ENCODE peak calls at places on chromosomes 6 and 20, in six cellular contexts. One of them, this sample, is unnamed. For H3K4me1, the result is how much of the 10 kb centered on the place peaks cover.

GRCh38 chr6:31403283-31403989 is at the start of gene MICA:
- DNase-seq in tibial nerve: peak
- DNase-seq in uterus: peak
- DNase-seq in colonic mucosa: peak
- DNase-seq in endodermal cell: peak
- DNase-seq in astrocyte: peak
- DNase-seq in this sample: peak

GRCh38 chr6:149362289-149362688 is 37.8 kb upstream of the SUMO4 start:
- DNase-seq in tibial nerve: no peak
- DNase-seq in uterus: no peak
- DNase-seq in colonic mucosa: no peak
- DNase-seq in endodermal cell: no peak
- DNase-seq in astrocyte: no peak
- DNase-seq in this sample: no peak

GRCh38 chr6:148973809-148974208 is 227.0 kb downstream of the UST start:
- DNase-seq in tibial nerve: no peak
- DNase-seq in uterus: no peak
- DNase-seq in colonic mucosa: no peak
- DNase-seq in endodermal cell: peak
- DNase-seq in astrocyte: no peak
- DNase-seq in this sample: no peak

GRCh38 chr6:22239261-22239660 is 57.6 kb downstream of the PRL start:
- DNase-seq in tibial nerve: no peak
- DNase-seq in uterus: no peak
- DNase-seq in colonic mucosa: no peak
- DNase-seq in endodermal cell: no peak
- DNase-seq in astrocyte: no peak
- DNase-seq in this sample: no peak

GRCh38 chr6:88725111-88725711 is 238.2 kb downstream of the RNGTT start:
- DNase-seq in tibial nerve: no peak
- DNase-seq in uterus: no peak
- DNase-seq in colonic mucosa: no peak
- DNase-seq in endodermal cell: peak
- DNase-seq in astrocyte: peak
- DNase-seq in this sample: no peak

GRCh38 chr6:132962936-132963579 is 148.7 kb downstream of the RPS12 start:
- DNase-seq in tibial nerve: peak
- DNase-seq in uterus: peak
- DNase-seq in colonic mucosa: peak
- DNase-seq in endodermal cell: peak
- DNase-seq in astrocyte: peak
- DNase-seq in this sample: no peak

GRCh38 chr20:15528386-15529111 is 1044.7 kb downstream of the KIF16B start:
- DNase-seq in tibial nerve: no peak
- DNase-seq in uterus: no peak
- DNase-seq in colonic mucosa: no peak
- DNase-seq in endodermal cell: no peak
- DNase-seq in astrocyte: peak
- DNase-seq in this sample: no peak

GRCh38 chr6:15296735-15297134 is 50.9 kb downstream of the JARID2 start:
- DNase-seq in tibial nerve: no peak
- DNase-seq in uterus: no peak
- DNase-seq in colonic mucosa: no peak
- DNase-seq in endodermal cell: no peak
- DNase-seq in astrocyte: no peak
- DNase-seq in this sample: no peak

GRCh38 chr6:51494342-51494741 is 593.1 kb downstream of the PKHD1 start:
- DNase-seq in tibial nerve: no peak
- DNase-seq in uterus: no peak
- DNase-seq in colonic mucosa: no peak
- DNase-seq in endodermal cell: peak
- DNase-seq in astrocyte: no peak
- DNase-seq in this sample: no peak

GRCh38 chr6:157269261-157269794 is 54.0 kb downstream of the TMEM242 start:
- DNase-seq in tibial nerve: peak
- DNase-seq in uterus: peak
- DNase-seq in colonic mucosa: peak
- DNase-seq in endodermal cell: peak
- DNase-seq in astrocyte: peak
- DNase-seq in this sample: no peak

GRCh38 chr20:33263784-33264183 is 19.2 kb upstream of the BPIFB1 start:
- DNase-seq in tibial nerve: no peak
- DNase-seq in uterus: no peak
- DNase-seq in colonic mucosa: no peak
- DNase-seq in endodermal cell: peak
- DNase-seq in astrocyte: no peak
- DNase-seq in this sample: no peak

GRCh38 chr6:18185624-18186023 is 30.4 kb downstream of the KDM1B start:
- DNase-seq in tibial nerve: no peak
- DNase-seq in uterus: no peak
- DNase-seq in colonic mucosa: no peak
- DNase-seq in endodermal cell: no peak
- DNase-seq in astrocyte: no peak
- DNase-seq in this sample: no peak

GRCh38 chr20:371755-372542 is 8.6 kb upstream of the TRIB3 start:
- DNase-seq in tibial nerve: peak
- DNase-seq in uterus: peak
- DNase-seq in colonic mucosa: peak
- DNase-seq in endodermal cell: no peak
- DNase-seq in astrocyte: peak
- DNase-seq in this sample: no peak

GRCh38 chr6:148323344-148323743 is 19.3 kb upstream of the SASH1 start:
- DNase-seq in tibial nerve: no peak
- DNase-seq in uterus: no peak
- DNase-seq in colonic mucosa: no peak
- DNase-seq in endodermal cell: no peak
- DNase-seq in astrocyte: no peak
- DNase-seq in this sample: no peak

GRCh38 chr20:32191873-32192272 is 15.7 kb downstream of the PLAGL2 start:
- DNase-seq in tibial nerve: no peak
- DNase-seq in uterus: no peak
- DNase-seq in colonic mucosa: no peak
- DNase-seq in endodermal cell: peak
- DNase-seq in astrocyte: peak
- DNase-seq in this sample: no peak

GRCh38 chr6:110699780-110700179 is 115.5 kb downstream of the CDK19 start:
- DNase-seq in tibial nerve: no peak
- DNase-seq in uterus: no peak
- DNase-seq in colonic mucosa: no peak
- DNase-seq in endodermal cell: peak
- DNase-seq in astrocyte: no peak
- DNase-seq in this sample: no peak

GRCh38 chr6:110703906-110704594 is 111.2 kb downstream of the CDK19 start:
- DNase-seq in tibial nerve: no peak
- DNase-seq in uterus: no peak
- DNase-seq in colonic mucosa: no peak
- DNase-seq in endodermal cell: no peak
- DNase-seq in astrocyte: no peak
- DNase-seq in this sample: no peak

GRCh38 chr6:110705543-110705942 is 109.7 kb downstream of the CDK19 start:
- DNase-seq in tibial nerve: no peak
- DNase-seq in uterus: no peak
- DNase-seq in colonic mucosa: no peak
- DNase-seq in endodermal cell: no peak
- DNase-seq in astrocyte: no peak
- DNase-seq in this sample: no peak

GRCh38 chr6:110708295-110708965 is 106.8 kb downstream of the CDK19 start:
- DNase-seq in tibial nerve: no peak
- DNase-seq in uterus: no peak
- DNase-seq in colonic mucosa: no peak
- DNase-seq in endodermal cell: peak
- DNase-seq in astrocyte: peak
- DNase-seq in this sample: no peak

DNA sequence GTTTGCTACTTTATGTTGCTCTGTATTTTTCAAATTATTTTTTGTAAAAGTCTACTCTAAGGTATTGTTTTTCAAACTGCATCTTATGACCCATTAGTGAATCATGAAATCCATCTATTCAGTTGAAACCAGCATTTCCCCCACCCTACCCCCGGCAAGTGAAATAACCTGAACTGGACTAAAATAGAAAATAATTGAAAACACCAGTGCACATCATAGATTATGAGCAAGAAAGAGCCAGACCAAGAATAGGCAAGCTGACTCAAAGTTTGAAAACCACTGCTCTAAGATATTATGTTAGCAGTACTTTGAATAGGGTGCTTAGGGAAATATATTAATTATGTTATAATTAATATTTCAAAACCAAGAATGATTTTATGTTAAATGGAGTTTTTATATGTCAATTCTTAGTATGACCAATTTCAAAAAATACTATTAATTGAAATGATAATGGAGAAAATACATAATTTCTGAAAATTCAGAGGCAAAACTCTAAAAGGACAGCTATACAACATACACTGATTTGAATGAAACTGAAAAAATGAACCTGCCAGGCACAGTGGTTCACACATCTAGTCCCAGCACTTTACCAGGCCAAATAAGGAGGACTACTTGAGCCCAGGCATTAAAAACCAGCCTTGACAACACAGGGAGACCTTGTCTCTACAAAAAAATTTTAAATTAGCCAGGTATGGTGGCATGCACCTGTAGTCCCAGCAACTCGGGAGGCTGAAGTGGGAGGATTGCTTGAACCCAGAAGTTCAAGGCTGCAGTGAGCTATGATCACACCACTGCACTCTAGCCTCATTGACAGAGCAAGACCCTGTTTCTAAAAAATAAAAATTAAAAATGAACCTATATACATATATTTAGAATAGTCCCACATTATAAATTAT is 112.0 kb downstream of the CDK19 start:
- DNase-seq in tibial nerve: no peak
- DNase-seq in uterus: no peak
- DNase-seq in colonic mucosa: no peak
- DNase-seq in endodermal cell: no peak
- DNase-seq in astrocyte: no peak
- DNase-seq in this sample: no peak
- H3K4me1 ChIP-seq in tibial nerve: under half
- H3K4me1 ChIP-seq in uterus: under half
- H3K4me1 ChIP-seq in colonic mucosa: under half
- H3K4me1 ChIP-seq in endodermal cell: under half
- H3K4me1 ChIP-seq in astrocyte: under half
- H3K4me1 ChIP-seq in this sample: under half

GRCh38 chr6:37260063-37260843 is 2.3 kb upstream of the TMEM217 start:
- DNase-seq in tibial nerve: no peak
- DNase-seq in uterus: no peak
- DNase-seq in colonic mucosa: no peak
- DNase-seq in endodermal cell: no peak
- DNase-seq in astrocyte: no peak
- DNase-seq in this sample: no peak
- H3K4me1 ChIP-seq in tibial nerve: under half
- H3K4me1 ChIP-seq in uterus: under half
- H3K4me1 ChIP-seq in colonic mucosa: under half
- H3K4me1 ChIP-seq in endodermal cell: under half
- H3K4me1 ChIP-seq in astrocyte: under half
- H3K4me1 ChIP-seq in this sample: under half

DNA sequence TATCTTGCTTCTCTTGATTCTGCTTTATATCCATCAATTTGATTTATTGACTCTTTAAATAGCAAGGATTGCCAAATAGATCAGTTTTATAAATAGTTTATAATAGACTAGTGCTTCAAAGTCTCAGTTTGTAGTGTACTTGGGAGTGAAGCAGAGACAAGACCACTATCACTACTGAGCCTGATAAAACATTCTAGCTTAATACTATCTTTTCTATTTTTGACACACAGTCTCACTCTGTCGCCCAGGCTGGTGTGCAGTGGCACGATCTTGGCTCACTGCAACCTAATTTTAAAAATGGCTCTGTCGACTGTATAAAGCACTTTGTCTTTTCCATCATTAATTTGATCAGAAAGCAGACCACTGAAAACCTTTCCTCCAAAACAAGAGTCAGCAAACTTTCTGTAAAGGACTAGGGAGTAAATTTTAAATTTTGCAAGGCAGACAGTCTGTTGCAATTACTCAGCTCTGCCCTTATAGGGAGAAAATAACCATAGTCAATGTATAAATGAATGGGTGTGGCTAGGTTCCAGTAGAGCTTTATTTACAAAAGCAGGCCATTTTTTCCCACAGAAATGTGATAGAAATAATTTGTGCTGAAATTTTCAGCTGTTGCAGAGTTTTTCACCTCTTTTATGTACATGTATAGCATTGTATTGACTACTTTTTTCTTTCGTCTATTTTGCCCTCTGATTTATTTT is 7.5 kb downstream of the AMD1 start:
- DNase-seq in tibial nerve: no peak
- DNase-seq in uterus: no peak
- DNase-seq in colonic mucosa: no peak
- DNase-seq in endodermal cell: no peak
- DNase-seq in astrocyte: no peak
- DNase-seq in this sample: no peak
- H3K4me1 ChIP-seq in tibial nerve: half or more
- H3K4me1 ChIP-seq in uterus: under half
- H3K4me1 ChIP-seq in colonic mucosa: under half
- H3K4me1 ChIP-seq in endodermal cell: under half
- H3K4me1 ChIP-seq in astrocyte: under half
- H3K4me1 ChIP-seq in this sample: half or more

GRCh38 chr6:35300848-35301247 is 3.2 kb downstream of the DEF6 start:
- DNase-seq in tibial nerve: no peak
- DNase-seq in uterus: no peak
- DNase-seq in colonic mucosa: no peak
- DNase-seq in endodermal cell: no peak
- DNase-seq in astrocyte: no peak
- DNase-seq in this sample: no peak

GRCh38 chr6:35305117-35305516 is 7.5 kb downstream of the DEF6 start:
- DNase-seq in tibial nerve: no peak
- DNase-seq in uterus: no peak
- DNase-seq in colonic mucosa: no peak
- DNase-seq in endodermal cell: peak
- DNase-seq in astrocyte: no peak
- DNase-seq in this sample: no peak

GRCh38 chr6:35304299-35304698 is 6.7 kb downstream of the DEF6 start:
- DNase-seq in tibial nerve: no peak
- DNase-seq in uterus: no peak
- DNase-seq in colonic mucosa: no peak
- DNase-seq in endodermal cell: no peak
- DNase-seq in astrocyte: no peak
- DNase-seq in this sample: no peak

GRCh38 chr6:35299674-35300073 is 2.1 kb downstream of the DEF6 start:
- DNase-seq in tibial nerve: peak
- DNase-seq in uterus: no peak
- DNase-seq in colonic mucosa: peak
- DNase-seq in endodermal cell: no peak
- DNase-seq in astrocyte: no peak
- DNase-seq in this sample: no peak

DNA sequence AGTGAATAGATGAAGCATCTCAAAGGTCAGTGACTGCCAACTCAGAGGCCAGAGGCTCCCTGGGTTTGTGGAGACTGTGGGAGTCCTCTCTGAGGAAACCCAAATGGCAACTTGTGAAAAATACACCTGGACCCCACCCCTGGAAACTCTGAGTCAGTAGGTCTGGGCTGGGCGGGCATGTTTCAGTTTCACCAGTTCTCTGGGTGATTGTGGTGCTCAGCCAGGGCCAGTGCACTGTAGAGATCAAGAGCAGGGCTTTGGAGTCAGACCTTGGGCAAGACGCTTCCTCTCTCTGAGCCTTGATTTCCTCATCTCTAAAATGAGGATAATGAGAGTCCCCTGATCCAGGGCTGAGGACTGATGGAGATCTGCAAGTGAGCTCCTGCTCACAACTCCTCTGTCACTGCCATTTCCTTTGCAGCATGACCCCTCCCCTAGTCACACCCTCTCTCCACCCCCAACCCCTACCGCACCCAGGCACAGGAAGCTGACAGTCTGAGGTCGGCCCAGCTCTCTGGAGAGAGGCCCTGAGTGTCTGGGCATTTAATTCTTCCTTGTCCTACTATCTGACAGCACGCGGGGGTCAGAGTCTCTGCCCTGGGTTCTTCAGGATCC is 5.1 kb downstream of the DEF6 start:
- DNase-seq in tibial nerve: no peak
- DNase-seq in uterus: no peak
- DNase-seq in colonic mucosa: peak
- DNase-seq in endodermal cell: peak
- DNase-seq in astrocyte: no peak
- DNase-seq in this sample: peak
- H3K4me1 ChIP-seq in tibial nerve: under half
- H3K4me1 ChIP-seq in uterus: under half
- H3K4me1 ChIP-seq in colonic mucosa: under half
- H3K4me1 ChIP-seq in endodermal cell: under half
- H3K4me1 ChIP-seq in astrocyte: under half
- H3K4me1 ChIP-seq in this sample: under half

This sample was measured in esophagus squamous epithelium.